ENCODE peak calls at places on chromosomes 7 and 10, in six cellular contexts. P, L, N, R, U and A are unnamed samples.

GRCh38 chr10:122029503-122030199 is 40.7 kb downstream of the TACC2 start:
- DNase-seq in P (no peak), U (no peak), N (no peak), L (no peak), R (peak; percentile 68), A (peak; percentile 68)

GRCh38 chr10:81920213-81920829 is 45.3 kb downstream of the NRG3 start:
- DNase-seq in N (no peak), P (no peak), U (peak; percentile 9), R (no peak), L (no peak), A (no peak)

GRCh38 chr7:105745681-105746330 is 130.6 kb downstream of the ATXN7L1 start:
- DNase-seq in U (no peak), R (no peak), N (no peak), P (no peak), L (no peak), A (no peak)

GRCh38 chr7:55272328-55272727 is 92.8 kb upstream of the LANCL2 start:
- DNase-seq in R (no peak), U (no peak), L (no peak), P (no peak), N (no peak), A (no peak)

GRCh38 chr7:43490016-43490415 is 92.9 kb upstream of the STK17A start:
- DNase-seq in R (no peak), P (no peak), L (no peak), N (no peak), U (no peak), A (no peak)

GRCh38 chr7:105678811-105679495 is 97.7 kb upstream of the EFCAB10 start:
- DNase-seq in L (no peak), R (peak; percentile 81), P (peak; percentile 82), N (peak; percentile 80), U (no peak), A (peak; percentile 92)

GRCh38 chr7:123871998-123872867 is 27.3 kb downstream of the HYAL4 start:
- DNase-seq in L (peak; percentile 55), U (peak; percentile 77), R (peak; percentile 41), P (peak; percentile 15), N (peak; percentile 19), A (no peak)

GRCh38 chr10:32937824-32938482 is 20.1 kb downstream of the ITGB1 start:
- DNase-seq in L (no peak), U (peak; percentile 60), N (no peak), R (no peak), P (no peak), A (no peak)

GRCh38 chr7:45644237-45644636 is 70.1 kb downstream of the ADCY1 start:
- DNase-seq in P (no peak), N (no peak), L (no peak), U (no peak), R (no peak), A (no peak)

GRCh38 chr7:33886100-33886623 is 19.2 kb upstream of the BMPER start:
- DNase-seq in U (peak; percentile 26), L (no peak), R (no peak), P (no peak), N (no peak), A (no peak)

GRCh38 chr10:21808525-21808924 is 195.0 kb downstream of the DNAJC1 start:
- DNase-seq in R (no peak), U (no peak), N (no peak), L (no peak), P (no peak), A (no peak)

GRCh38 chr7:149599636-149600206 is 102.1 kb upstream of the ZNF746 start:
- DNase-seq in N (no peak), U (no peak), R (no peak), P (no peak), L (no peak), A (no peak)

GRCh38 chr7:51426163-51426562 is 109.6 kb upstream of the COBL start:
- DNase-seq in P (no peak), L (no peak), U (no peak), N (no peak), R (no peak), A (no peak)

GRCh38 chr10:132364594-132364970 is 32.4 kb upstream of the PWWP2B start:
- DNase-seq in L (no peak), P (no peak), U (peak; percentile 41), N (no peak), R (no peak), A (peak; percentile 68)

GRCh38 chr7:41637051-41637450 is 65.8 kb downstream of the INHBA start:
- DNase-seq in P (no peak), L (no peak), N (no peak), U (no peak), R (no peak), A (no peak)

GRCh38 chr7:75850222-75850621 is 28.6 kb upstream of the RHBDD2 start:
- DNase-seq in N (no peak), U (no peak), R (no peak), P (no peak), L (no peak), A (no peak)

GRCh38 chr7:130490888-130491771 is 755 bp upstream of the MEST start:
- DNase-seq in L (no peak), P (no peak), R (no peak), U (peak; percentile 64), N (peak; percentile 40), A (peak; percentile 80)

GRCh38 chr7:157347217-157347904 is 10.6 kb downstream of the DNAJB6 start:
- DNase-seq in U (peak; percentile 34), L (no peak), R (peak; percentile 91), N (peak; percentile 73), P (peak; percentile 58), A (peak; percentile 76)

GRCh38 chr10:71427246-71427645 is 30.5 kb downstream of the CDH23 start:
- DNase-seq in U (no peak), R (no peak), P (no peak), L (no peak), N (no peak), A (no peak)

GRCh38 chr7:151941009-151941408 is 15.2 kb upstream of the GALNTL5 start:
- DNase-seq in R (no peak), N (no peak), U (no peak), P (no peak), L (no peak), A (no peak)

GRCh38 chr7:108226723-108227359 is 96.7 kb upstream of the LAMB4 start:
- DNase-seq in P (no peak), N (no peak), U (no peak), R (no peak), L (no peak), A (no peak)

GRCh38 chr7:119838444-119838843 is 434.5 kb upstream of the KCND2 start:
- DNase-seq in U (no peak), L (no peak), P (no peak), N (no peak), R (no peak), A (no peak)

GRCh38 chr10:92848037-92848440 is 281 bp upstream of the EXOC6 start:
- DNase-seq in U (no peak), L (no peak), R (no peak), N (no peak), P (no peak), A (no peak)

GRCh38 chr10:97230146-97230545 is 44.4 kb upstream of the SLIT1 start:
- DNase-seq in L (no peak), U (no peak), P (no peak), N (no peak), R (no peak), A (no peak)

GRCh38 chr7:35258125-35258890 is 4.4 kb upstream of the TBX20 start:
- DNase-seq in L (no peak), P (no peak), N (no peak), R (no peak), U (no peak), A (peak; percentile 36)

GRCh38 chr7:35261041-35261440 is 7.1 kb upstream of the TBX20 start:
- DNase-seq in L (no peak), N (no peak), U (no peak), R (no peak), P (no peak), A (no peak)

GRCh38 chr7:35260254-35260653 is 6.4 kb upstream of the TBX20 start:
- DNase-seq in L (no peak), N (no peak), R (no peak), P (no peak), U (no peak), A (no peak)

GRCh38 chr7:35258891-35259537 is 5.1 kb upstream of the TBX20 start:
- DNase-seq in U (no peak), L (no peak), R (no peak), P (no peak), N (no peak), A (no peak)

DNA sequence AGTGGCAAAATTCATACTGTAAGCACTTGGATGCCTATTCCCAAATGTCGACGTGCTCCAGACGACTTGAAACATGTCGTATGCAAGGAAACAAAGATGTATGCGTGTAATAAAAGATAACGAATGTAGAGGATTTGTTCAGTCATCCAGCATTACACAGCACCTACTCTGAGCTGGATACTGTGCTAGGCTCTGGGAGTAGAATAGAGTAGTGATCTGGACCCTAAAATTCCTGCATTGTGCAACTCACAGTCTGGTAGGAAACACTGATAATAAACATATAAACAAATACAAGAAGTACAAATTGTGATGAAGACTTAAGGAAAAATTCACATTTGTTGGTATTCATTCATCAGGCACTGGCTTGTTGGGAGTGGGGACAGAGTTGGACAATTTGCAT is 5.7 kb upstream of the TBX20 start:
- DNase-seq in L (no peak), R (no peak), P (no peak), N (no peak), U (no peak), A (no peak)
- H3K4me3 ChIP-seq in L (no peak overlapping the region), R (no peak overlapping the region), P (no peak overlapping the region), N (no peak overlapping the region), U (no peak overlapping the region), A (no peak overlapping the region)

GRCh38 chr10:10542368-10542961 is 475.2 kb upstream of the CELF2 start:
- DNase-seq in L (no peak), U (no peak), P (no peak), R (no peak), N (no peak), A (no peak)
- H3K9me3 ChIP-seq in L (no peaks in the 10 kb centered on the region), U (no peaks in the 10 kb centered on the region), P (no peaks in the 10 kb centered on the region), R (no peaks in the 10 kb centered on the region), N (no peaks in the 10 kb centered on the region), A (peaks cover 2% of the 10 kb centered on the region)

GRCh38 chr7:116231543-116232401 is 21.4 kb downstream of the TES start:
- DNase-seq in L (no peak), U (peak; percentile 52), P (no peak), R (no peak), N (no peak), A (no peak)

GRCh38 chr7:116232402-116232749 is 22.0 kb downstream of the TES start:
- DNase-seq in P (no peak), R (no peak), U (no peak), L (no peak), N (no peak), A (no peak)

GRCh38 chr7:116235380-116235779 is 25.0 kb downstream of the TES start:
- DNase-seq in P (no peak), L (no peak), R (no peak), U (no peak), N (no peak), A (no peak)

GRCh38 chr7:116234517-116235200 is 24.3 kb downstream of the TES start:
- DNase-seq in N (no peak), U (no peak), R (no peak), L (no peak), P (no peak), A (no peak)

GRCh38 chr7:116232920-116233319 is 22.6 kb downstream of the TES start:
- DNase-seq in R (no peak), N (no peak), P (no peak), L (no peak), U (no peak), A (no peak)
- H3K4me1 ChIP-seq in R (peaks cover 25% of the 10 kb centered on the region), N (peaks cover 18% of the 10 kb centered on the region), P (peaks cover 17% of the 10 kb centered on the region), L (peaks cover 35% of the 10 kb centered on the region), U (peaks cover 20% of the 10 kb centered on the region), A (peaks cover 28% of the 10 kb centered on the region)

GRCh38 chr7:140165422-140165821 is 11.4 kb downstream of the KDM7A start:
- DNase-seq in U (no peak), R (no peak), P (no peak), N (no peak), L (peak; percentile 80), A (no peak)
- H3K4me3 ChIP-seq in U (no peak overlapping the region), R (no peak overlapping the region), P (no peak overlapping the region), N (no peak overlapping the region), L (no peak overlapping the region), A (no peak overlapping the region)

GRCh38 chr7:98627062-98627790 is 10.1 kb downstream of the NPTX2 start:
- DNase-seq in L (no peak), R (no peak), P (no peak), N (no peak), U (no peak), A (no peak)
- H3K9me3 ChIP-seq in L (no peaks in the 10 kb centered on the region), R (no peaks in the 10 kb centered on the region), P (no peaks in the 10 kb centered on the region), N (no peaks in the 10 kb centered on the region), U (no peaks in the 10 kb centered on the region), A (peaks cover 2% of the 10 kb centered on the region)